ENCODE peak calls at places on chromosomes 3 and 15, in four cellular contexts. E is transverse colon, D is thyroid gland, N is gastrocnemius medialis. J is an unnamed sample.

GRCh38 chr15:44102675-44103254 is 92.3 kb downstream of the FRMD5 start:
- DNase-seq in E (no peak), D (peak), N (no peak), J (peak)

GRCh38 chr15:64305261-64305660 is 50.7 kb downstream of the CSNK1G1 start:
- DNase-seq in E (no peak), D (no peak), N (no peak), J (no peak)

GRCh38 chr3:136149569-136150136 is 46.5 kb downstream of the MSL2 start:
- DNase-seq in E (no peak), D (no peak), N (no peak), J (no peak)

GRCh38 chr15:100588638-100589242 is 13.2 kb downstream of the LINS1 start:
- DNase-seq in E (no peak), D (no peak), N (no peak), J (no peak)

GRCh38 chr3:175392653-175393052 is 533.5 kb downstream of the NAALADL2 start:
- DNase-seq in E (no peak), D (no peak), N (no peak), J (no peak)

GRCh38 chr3:183178833-183179549 is 16.5 kb upstream of the LAMP3 start:
- DNase-seq in E (peak), D (peak), N (no peak), J (peak)

GRCh38 chr3:72797773-72798543 is 50.3 kb downstream of the SHQ1 start:
- DNase-seq in E (peak), D (peak), N (no peak), J (peak)

GRCh38 chr3:54123538-54124196 is 1.3 kb downstream of the CACNA2D3 start:
- DNase-seq in E (no peak), D (peak), N (peak), J (peak)

GRCh38 chr3:119298565-119298941 is 4.4 kb downstream of the ARHGAP31 start:
- DNase-seq in E (no peak), D (peak), N (no peak), J (no peak)

GRCh38 chr3:155556531-155556930 is 188.3 kb downstream of the PLCH1 start:
- DNase-seq in E (no peak), D (no peak), N (no peak), J (no peak)

GRCh38 chr3:50550079-50550736 is 17.3 kb downstream of the C3orf18 start:
- DNase-seq in E (peak), D (peak), N (no peak), J (peak)

GRCh38 chr15:57485869-57486268 is 105.8 kb upstream of the MYZAP start:
- DNase-seq in E (no peak), D (peak), N (no peak), J (no peak)

GRCh38 chr3:27494784-27495183 is 10.6 kb upstream of the SLC4A7 start:
- DNase-seq in E (no peak), D (no peak), N (no peak), J (no peak)

GRCh38 chr3:149603126-149604074 is 54.4 kb downstream of the WWTR1 start:
- DNase-seq in E (no peak), D (no peak), N (no peak), J (no peak)

GRCh38 chr3:189688296-189688695 is 57.1 kb downstream of the TP63 start:
- DNase-seq in E (no peak), D (no peak), N (no peak), J (no peak)

GRCh38 chr15:51097553-51098330 is 3.0 kb upstream of the TNFAIP8L3 start:
- DNase-seq in E (no peak), D (no peak), N (no peak), J (no peak)

GRCh38 chr3:72368331-72368975 is 479.8 kb downstream of the SHQ1 start:
- DNase-seq in E (no peak), D (peak), N (no peak), J (no peak)

GRCh38 chr3:69838217-69838616 is 99.0 kb downstream of the MITF start:
- DNase-seq in E (no peak), D (no peak), N (no peak), J (no peak)

GRCh38 chr3:160935413-160936095 is 169.6 kb downstream of the B3GALNT1 start:
- DNase-seq in E (no peak), D (no peak), N (no peak), J (no peak)

GRCh38 chr3:100358413-100358812 is 23.9 kb downstream of the NIT2 start:
- DNase-seq in E (no peak), D (no peak), N (no peak), J (no peak)

GRCh38 chr3:140164922-140165590 is 230.1 kb downstream of the CLSTN2 start:
- DNase-seq in E (no peak), D (no peak), N (no peak), J (no peak)

GRCh38 chr3:81339040-81339845 is 422.2 kb downstream of the GBE1 start:
- DNase-seq in E (no peak), D (no peak), N (no peak), J (no peak)

GRCh38 chr15:33908396-33908795 is 59.9 kb upstream of the CHRM5 start:
- DNase-seq in E (no peak), D (no peak), N (no peak), J (no peak)

GRCh38 chr15:83106994-83107840 is at the start of gene TM6SF1:
- DNase-seq in E (no peak), D (peak), N (peak), J (peak)

GRCh38 chr3:194714564-194714963 is 28.9 kb downstream of the FAM43A start:
- DNase-seq in E (no peak), D (no peak), N (no peak), J (no peak)

GRCh38 chr15:48510976-48511375 is 134.5 kb downstream of the FBN1 start:
- DNase-seq in E (no peak), D (no peak), N (no peak), J (no peak)

GRCh38 chr3:146067048-146067447 is 93.9 kb downstream of the PLOD2 start:
- DNase-seq in E (no peak), D (no peak), N (no peak), J (no peak)

GRCh38 chr3:14393440-14394111 is 8.8 kb upstream of the SLC6A6 start:
- DNase-seq in E (no peak), D (no peak), N (no peak), J (peak)
- TF ChIP-seq CTCF in E (no peak), D (no peak), N (no peak), J (peak)

GRCh38 chr3:29763115-29763514 is 482.2 kb downstream of the RBMS3 start:
- DNase-seq in E (no peak), D (no peak), N (no peak), J (no peak)

GRCh38 chr3:29759021-29759359 is 478.1 kb downstream of the RBMS3 start:
- DNase-seq in E (no peak), D (no peak), N (no peak), J (no peak)

GRCh38 chr3:29759443-29760033 is 478.7 kb downstream of the RBMS3 start:
- DNase-seq in E (no peak), D (peak), N (peak), J (no peak)

GRCh38 chr3:29764603-29765254 is 483.9 kb downstream of the RBMS3 start:
- DNase-seq in E (no peak), D (peak), N (no peak), J (peak)

GRCh38 chr3:29764059-29764458 is 483.2 kb downstream of the RBMS3 start:
- DNase-seq in E (no peak), D (no peak), N (no peak), J (no peak)
- H3K27ac ChIP-seq in E (no peak), D (no peak), N (no peak), J (no peak)

GRCh38 chr3:123692671-123693070 is 107.8 kb upstream of the HACD2 start:
- DNase-seq in E (no peak), D (no peak), N (no peak), J (no peak)
- TF ChIP-seq CTCF in E (no peak), D (no peak), N (no peak), J (no peak)

GRCh38 chr15:98876461-98877369 is 130.9 kb downstream of the PGPEP1L start:
- DNase-seq in E (no peak), D (no peak), N (no peak), J (no peak)
- H3K27ac ChIP-seq in E (peak), D (peak), N (no peak), J (peak)

DNA sequence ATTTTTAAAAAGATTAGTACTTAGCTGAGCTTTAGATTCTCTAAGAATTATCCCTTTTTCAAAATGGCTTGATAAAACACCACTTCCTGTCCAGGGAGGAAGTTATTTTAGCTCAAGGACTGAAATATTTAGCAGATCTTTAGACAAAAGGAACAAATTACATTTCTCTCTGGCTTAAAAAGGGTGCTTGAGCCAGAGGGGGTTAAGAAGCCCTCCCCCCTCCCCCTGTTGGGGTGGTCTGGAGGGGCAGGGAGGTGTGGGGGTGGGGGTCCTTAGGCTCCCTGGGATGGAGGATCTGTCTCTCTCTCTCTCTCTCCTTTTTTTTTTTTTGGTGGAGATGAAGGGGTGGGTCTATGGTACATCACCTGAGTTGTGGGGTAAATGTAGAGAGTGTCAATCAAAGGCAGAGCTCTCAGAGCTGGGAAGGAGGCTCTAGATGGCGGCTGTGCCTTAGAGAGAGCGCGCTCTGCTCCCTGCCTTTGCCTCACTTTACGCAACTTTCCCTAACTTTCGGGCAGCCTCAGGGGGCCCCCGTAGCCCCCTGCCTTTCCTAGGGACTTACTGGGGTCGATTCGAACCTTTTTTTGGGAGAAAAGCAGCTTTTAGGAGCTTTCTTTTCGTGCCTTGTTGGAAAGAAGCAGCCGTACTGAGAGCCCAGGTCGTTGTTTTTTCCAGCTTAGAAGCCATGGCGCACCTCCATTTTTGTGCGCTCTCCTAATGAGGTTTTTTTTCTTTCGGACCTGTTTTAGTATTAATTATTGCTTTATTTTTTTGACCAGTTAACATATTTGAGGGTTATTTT is at the start of gene CHD2:
- DNase-seq in E (peak), D (peak), N (peak), J (peak)
- TF ChIP-seq CTCF in E (no peak), D (no peak), N (no peak), J (no peak)

GRCh38 chr15:53753813-53754212 is 5.7 kb downstream of the WDR72 start:
- DNase-seq in E (no peak), D (no peak), N (no peak), J (no peak)
- H3K27ac ChIP-seq in E (no peak), D (peak), N (no peak), J (no peak)

J was measured in testis.